ENCODE peak calls at places on chromosomes 1 and 21, in ten cellular contexts. Q is kidney, G is stomach, W is heart left ventricle, O is tibial nerve, F is prostate gland, J is neural progenitor cell, B is Karpas-422, T is SK-N-MC, K is mesenchymal stem cell. N is an unnamed sample.
A peak's percentile ranks its signal among the peaks of the same experiment; 100 is the strongest.

GRCh38 chr1:70057500-70057899 is 147.9 kb downstream of the LRRC40 start:
- DNase-seq in Q (no peak), G (no peak), W (no peak), O (no peak), F (no peak), J (no peak), B (no peak), T (no peak), K (no peak), N (peak; percentile 3)

GRCh38 chr1:30449003-30449402 is 274.4 kb downstream of the MATN1 start:
- DNase-seq in Q (no peak), G (no peak), W (no peak), O (no peak), F (no peak), J (no peak), B (no peak), T (no peak), K (no peak), N (no peak)

GRCh38 chr1:73839922-73840321 is 358.1 kb downstream of the LRRIQ3 start:
- DNase-seq in Q (no peak), G (no peak), W (no peak), O (no peak), F (no peak), J (peak; percentile 20), B (peak; percentile 68), T (no peak), K (no peak), N (no peak)

GRCh38 chr1:58981392-58981791 is 197.5 kb upstream of the JUN start:
- DNase-seq in Q (no peak), G (no peak), W (no peak), O (no peak), F (no peak), J (no peak), B (no peak), T (no peak), K (no peak), N (no peak)

GRCh38 chr1:231493421-231494185 is 34.9 kb upstream of the TSNAX start:
- DNase-seq in Q (no peak), G (no peak), W (no peak), O (no peak), F (no peak), J (no peak), B (no peak), T (peak; percentile 20), K (peak; percentile 28), N (no peak)

GRCh38 chr1:90579212-90579802 is 137.8 kb downstream of the BARHL2 start:
- DNase-seq in Q (no peak), G (no peak), W (no peak), O (no peak), F (no peak), J (peak; percentile 59), B (peak; percentile 84), T (peak; percentile 45), K (peak; percentile 33), N (no peak)

GRCh38 chr1:63723618-63724017 is 50.2 kb upstream of the ROR1 start:
- DNase-seq in Q (no peak), G (no peak), W (no peak), O (no peak), F (no peak), J (peak; percentile 41), B (no peak), T (no peak), K (peak; percentile 30), N (no peak)

GRCh38 chr1:77545970-77546369 is 136.5 kb downstream of the ZZZ3 start:
- DNase-seq in Q (no peak), G (no peak), W (no peak), O (no peak), F (no peak), J (no peak), B (no peak), T (no peak), K (peak; percentile 72), N (no peak)

GRCh38 chr21:26061437-26061836 is 109.1 kb downstream of the APP start:
- DNase-seq in Q (no peak), G (no peak), W (no peak), O (peak; percentile 20), F (no peak), J (no peak), B (no peak), T (no peak), K (peak; percentile 92), N (no peak)

GRCh38 chr1:22536506-22536905 is 26.8 kb upstream of the EPHA8 start:
- DNase-seq in Q (no peak), G (no peak), W (no peak), O (no peak), F (no peak), J (no peak), B (no peak), T (no peak), K (no peak), N (no peak)

GRCh38 chr1:232589111-232589808 is 40.7 kb downstream of the SIPA1L2 start:
- DNase-seq in Q (no peak), G (no peak), W (no peak), O (no peak), F (no peak), J (no peak), B (no peak), T (no peak), K (no peak), N (no peak)

GRCh38 chr1:244941121-244941520 is 76.8 kb upstream of the HNRNPU start:
- DNase-seq in Q (no peak), G (no peak), W (no peak), O (no peak), F (no peak), J (no peak), B (no peak), T (no peak), K (no peak), N (no peak)

GRCh38 chr1:191851799-191852595 is 306.3 kb upstream of the RGS18 start:
- DNase-seq in Q (no peak), G (no peak), W (no peak), O (no peak), F (no peak), J (no peak), B (no peak), T (no peak), K (no peak), N (peak; percentile 76)

GRCh38 chr1:194296201-194296600 is 1109.8 kb upstream of the B3GALT2 start:
- DNase-seq in Q (no peak), G (no peak), W (no peak), O (no peak), F (no peak), J (no peak), B (no peak), T (no peak), K (no peak), N (no peak)

GRCh38 chr21:36663033-36663855 is 35.7 kb upstream of the SIM2 start:
- DNase-seq in Q (no peak), G (no peak), W (no peak), O (no peak), F (no peak), J (no peak), B (no peak), T (no peak), K (no peak), N (no peak)

GRCh38 chr1:226372885-226373284 is 35.0 kb downstream of the PARP1 start:
- DNase-seq in Q (no peak), G (no peak), W (peak; percentile 68), O (no peak), F (no peak), J (no peak), B (no peak), T (no peak), K (no peak), N (no peak)
- H3K36me3 ChIP-seq in Q (peaks cover 51% of the 10 kb centered on the region), G (peaks cover 100% of the 10 kb centered on the region), W (peaks cover 90% of the 10 kb centered on the region), O (peaks cover 20% of the 10 kb centered on the region), F (peaks cover 16% of the 10 kb centered on the region), J (peaks cover 9% of the 10 kb centered on the region), B (peaks cover 76% of the 10 kb centered on the region), T (peaks cover 99% of the 10 kb centered on the region), K (peaks cover 50% of the 10 kb centered on the region), N (peaks cover 87% of the 10 kb centered on the region)

GRCh38 chr1:87167157-87167810 is 161.4 kb upstream of the LMO4 start:
- DNase-seq in Q (no peak), G (no peak), W (no peak), O (no peak), F (no peak), J (no peak), B (no peak), T (no peak), K (no peak), N (no peak)
- H3K36me3 ChIP-seq in Q (no peaks in the 10 kb centered on the region), G (no peaks in the 10 kb centered on the region), W (no peaks in the 10 kb centered on the region), O (no peaks in the 10 kb centered on the region), F (no peaks in the 10 kb centered on the region), J (no peaks in the 10 kb centered on the region), B (no peaks in the 10 kb centered on the region), T (no peaks in the 10 kb centered on the region), K (no peaks in the 10 kb centered on the region), N (no peaks in the 10 kb centered on the region)

GRCh38 chr1:193216920-193217319 is 30.5 kb upstream of the B3GALT2 start:
- DNase-seq in Q (no peak), G (no peak), W (peak; percentile 62), O (no peak), F (no peak), J (peak; percentile 74), B (no peak), T (no peak), K (no peak), N (no peak)
- H3K36me3 ChIP-seq in Q (peaks cover 5% of the 10 kb centered on the region), G (peaks cover 69% of the 10 kb centered on the region), W (peaks cover 28% of the 10 kb centered on the region), O (no peaks in the 10 kb centered on the region), F (no peaks in the 10 kb centered on the region), J (peaks cover 5% of the 10 kb centered on the region), B (peaks cover 13% of the 10 kb centered on the region), T (peaks cover 57% of the 10 kb centered on the region), K (peaks cover 15% of the 10 kb centered on the region), N (peaks cover 56% of the 10 kb centered on the region)

GRCh38 chr1:3731543-3731942 is 20.7 kb upstream of the CCDC27 start:
- DNase-seq in Q (no peak), G (no peak), W (no peak), O (no peak), F (no peak), J (no peak), B (no peak), T (no peak), K (no peak), N (no peak)
- H3K36me3 ChIP-seq in Q (peaks cover 2% of the 10 kb centered on the region), G (peaks cover 19% of the 10 kb centered on the region), W (peaks cover 9% of the 10 kb centered on the region), O (no peaks in the 10 kb centered on the region), F (no peaks in the 10 kb centered on the region), J (no peaks in the 10 kb centered on the region), B (no peaks in the 10 kb centered on the region), T (no peaks in the 10 kb centered on the region), K (peaks cover 20% of the 10 kb centered on the region), N (no peaks in the 10 kb centered on the region)

GRCh38 chr21:31255846-31256395 is 88.1 kb downstream of the TIAM1 start:
- DNase-seq in Q (no peak), G (no peak), W (no peak), O (no peak), F (no peak), J (no peak), B (no peak), T (no peak), K (no peak), N (no peak)
- H3K36me3 ChIP-seq in Q (no peaks in the 10 kb centered on the region), G (no peaks in the 10 kb centered on the region), W (no peaks in the 10 kb centered on the region), O (no peaks in the 10 kb centered on the region), F (no peaks in the 10 kb centered on the region), J (no peaks in the 10 kb centered on the region), B (no peaks in the 10 kb centered on the region), T (no peaks in the 10 kb centered on the region), K (peaks cover 7% of the 10 kb centered on the region), N (no peaks in the 10 kb centered on the region)

GRCh38 chr21:16302851-16303282 is 573.1 kb downstream of the USP25 start:
- DNase-seq in Q (peak; percentile 56), G (no peak), W (peak; percentile 71), O (peak; percentile 56), F (no peak), J (no peak), B (no peak), T (no peak), K (peak; percentile 40), N (peak; percentile 68)
- H3K36me3 ChIP-seq in Q (no peaks in the 10 kb centered on the region), G (no peaks in the 10 kb centered on the region), W (no peaks in the 10 kb centered on the region), O (no peaks in the 10 kb centered on the region), F (no peaks in the 10 kb centered on the region), J (no peaks in the 10 kb centered on the region), B (no peaks in the 10 kb centered on the region), T (no peaks in the 10 kb centered on the region), K (no peaks in the 10 kb centered on the region), N (peaks cover 8% of the 10 kb centered on the region)

N was measured in MG63.